ENCODE peak calls at places on chromosomes 3 and 15, in eight cellular contexts. R is mammary epithelial cell, I is neuronal stem cell, Q is GM12878, M is brain microvascular endothelial cell, Z is small intestine, V is cardiac muscle cell, Y is BJ. B is an unnamed sample.

GRCh38 chr15:28953573-28954195 is 67.9 kb downstream of the APBA2 start:
- DNase-seq in M (no peak), Q (no peak), Y (no peak), V (no peak), I (no peak), Z (no peak), R (no peak), B (no peak)

GRCh38 chr3:44883999-44884431 is 9.6 kb downstream of the TGM4 start:
- DNase-seq in V (peak; percentile 95), R (peak; percentile 97), Y (peak; percentile 91), Q (no peak), I (no peak), M (peak; percentile 94), Z (no peak), B (peak; percentile 92)

GRCh38 chr3:61562810-61563613 is 1.6 kb downstream of the PTPRG start:
- DNase-seq in Y (no peak), Z (peak; percentile 47), M (no peak), I (no peak), V (peak; percentile 52), R (peak; percentile 38), Q (no peak), B (peak; percentile 14)

GRCh38 chr3:17432237-17432636 is 310.2 kb downstream of the TBC1D5 start:
- DNase-seq in M (no peak), Q (no peak), V (peak; percentile 23), R (no peak), Y (no peak), Z (no peak), I (no peak), B (no peak)

GRCh38 chr15:82168296-82168695 is 94.2 kb downstream of the EFL1 start:
- DNase-seq in Z (no peak), I (no peak), Y (no peak), R (no peak), V (no peak), M (no peak), Q (no peak), B (no peak)

GRCh38 chr3:129579991-129580390 is 26.5 kb downstream of the PLXND1 start:
- DNase-seq in Q (no peak), R (no peak), Z (no peak), Y (no peak), M (no peak), I (no peak), V (no peak), B (no peak)

GRCh38 chr3:149442845-149443544 is 31.5 kb upstream of the TM4SF4 start:
- DNase-seq in Q (peak; percentile 35), M (peak; percentile 85), R (peak; percentile 69), Y (peak; percentile 62), Z (peak; percentile 74), I (no peak), V (peak; percentile 55), B (no peak)

GRCh38 chr15:50906954-50907865 is 1.3 kb upstream of the AP4E1 start:
- DNase-seq in Y (no peak), M (no peak), R (peak; percentile 84), Z (peak; percentile 90), I (no peak), Q (peak; percentile 86), V (no peak), B (peak; percentile 8)

GRCh38 chr15:78457101-78457500 is 19.1 kb downstream of the IREB2 start:
- DNase-seq in Z (no peak), R (peak; percentile 20), M (peak; percentile 60), Y (peak; percentile 35), Q (no peak), I (no peak), V (peak; percentile 76), B (no peak)

GRCh38 chr3:50341537-50341936 is 901 bp upstream of the RASSF1 start:
- DNase-seq in Q (no peak), I (no peak), M (no peak), Y (no peak), Z (no peak), V (no peak), R (no peak), B (no peak)

GRCh38 chr3:124272611-124273151 is 280.8 kb upstream of the ROPN1 start:
- DNase-seq in I (no peak), Y (no peak), M (no peak), R (no peak), V (peak; percentile 42), Q (no peak), Z (no peak), B (no peak)

GRCh38 chr3:23041918-23042696 is 161.0 kb upstream of the UBE2E2 start:
- DNase-seq in V (peak; percentile 55), M (peak; percentile 47), R (peak; percentile 40), Y (no peak), Z (no peak), Q (no peak), I (no peak), B (no peak)

GRCh38 chr15:75050283-75050682 is 26.9 kb downstream of the PPCDC start:
- DNase-seq in R (no peak), M (no peak), I (no peak), Y (no peak), Q (no peak), V (no peak), Z (no peak), B (no peak)

GRCh38 chr3:72145506-72146380 is 360.8 kb upstream of the PROK2 start:
- DNase-seq in Z (no peak), I (no peak), M (peak; percentile 74), Y (peak; percentile 26), R (peak; percentile 2), V (peak; percentile 74), Q (no peak), B (no peak)

GRCh38 chr3:129114455-129114854 is 7.1 kb downstream of the RAB43 start:
- DNase-seq in Q (no peak), I (no peak), Z (no peak), Y (no peak), R (no peak), M (no peak), V (no peak), B (no peak)

GRCh38 chr15:56168394-56168793 is 75.3 kb downstream of the RFX7 start:
- DNase-seq in I (no peak), Z (no peak), M (peak; percentile 29), Q (no peak), Y (no peak), R (peak; percentile 66), V (peak; percentile 25), B (no peak)

GRCh38 chr15:78209646-78210348 is 24.6 kb downstream of the ACSBG1 start:
- DNase-seq in Q (no peak), R (no peak), Y (no peak), V (no peak), M (no peak), I (no peak), Z (no peak), B (no peak)

GRCh38 chr3:24264011-24264410 is 230.6 kb downstream of the THRB start:
- DNase-seq in Y (no peak), Q (no peak), M (no peak), Z (no peak), V (no peak), R (no peak), I (no peak), B (no peak)

GRCh38 chr3:157248590-157249425 is 88.9 kb upstream of the CCNL1 start:
- DNase-seq in Y (peak; percentile 60), I (peak; percentile 26), R (peak; percentile 84), Q (no peak), Z (peak; percentile 0), M (peak; percentile 83), V (peak; percentile 93), B (peak; percentile 53)

GRCh38 chr3:171770689-171771620 is 39.3 kb downstream of the PLD1 start:
- DNase-seq in Q (peak; percentile 48), Z (peak; percentile 95), Y (no peak), V (peak; percentile 93), R (peak; percentile 95), M (peak; percentile 80), I (no peak), B (no peak)

GRCh38 chr15:40303576-40303975 is 4.2 kb downstream of the PLCB2 start:
- DNase-seq in I (no peak), M (no peak), Y (no peak), R (no peak), V (no peak), Z (no peak), Q (no peak), B (no peak)
- H3K27me3 ChIP-seq in I (no peaks in the 10 kb centered on the region), M (no peaks in the 10 kb centered on the region), Y (peaks cover 24% of the 10 kb centered on the region), R (no peaks in the 10 kb centered on the region), V (no peaks in the 10 kb centered on the region), Z (no peaks in the 10 kb centered on the region), Q (no peaks in the 10 kb centered on the region), B (no peaks in the 10 kb centered on the region)

DNA sequence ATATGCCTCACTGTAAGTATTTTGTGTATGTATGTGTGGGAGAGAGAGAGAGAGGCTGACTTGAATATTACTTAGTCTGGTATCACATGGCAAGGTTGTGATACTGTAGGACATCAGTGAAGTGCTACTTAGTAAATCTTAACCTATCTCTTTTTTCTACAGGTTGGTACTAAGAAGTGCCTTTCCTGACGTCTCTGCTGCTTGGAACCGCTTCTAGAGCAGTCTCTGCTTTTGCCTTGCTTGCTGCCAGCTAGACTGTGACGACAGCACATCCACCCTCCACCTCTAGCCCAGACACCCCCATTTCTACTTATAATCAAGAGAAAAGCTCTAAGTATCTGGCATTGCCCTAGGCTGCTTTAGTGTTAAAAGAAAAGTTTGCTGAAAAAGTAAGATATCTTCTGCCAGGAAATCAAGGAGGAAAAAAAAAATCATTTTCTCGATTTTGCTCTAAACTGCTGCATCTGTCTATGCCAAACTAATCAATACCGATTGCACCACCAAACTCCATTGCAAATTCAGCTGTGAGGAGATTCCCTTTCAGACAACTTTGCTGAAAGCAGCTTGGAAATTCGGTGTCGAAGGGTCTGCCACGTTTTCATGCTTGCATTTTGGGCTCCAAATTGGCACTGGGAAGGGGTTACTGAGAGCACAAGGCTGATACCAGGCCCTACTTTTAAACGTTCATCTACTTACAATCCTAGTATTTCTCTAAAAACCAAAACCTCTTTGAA is 30.7 kb downstream of the MBNL1 start:
- DNase-seq in V (no peak), Z (no peak), Y (no peak), R (no peak), I (no peak), Q (no peak), M (no peak), B (no peak)
- H3K4me3 ChIP-seq in V (peak overlapping the region; percentile 6), Z (peak overlapping the region; percentile 43), Y (peak overlapping the region; percentile 39), R (peak overlapping the region; percentile 52), I (no peak overlapping the region), Q (peak overlapping the region; percentile 34), M (peak overlapping the region; percentile 13), B (no peak overlapping the region)

DNA sequence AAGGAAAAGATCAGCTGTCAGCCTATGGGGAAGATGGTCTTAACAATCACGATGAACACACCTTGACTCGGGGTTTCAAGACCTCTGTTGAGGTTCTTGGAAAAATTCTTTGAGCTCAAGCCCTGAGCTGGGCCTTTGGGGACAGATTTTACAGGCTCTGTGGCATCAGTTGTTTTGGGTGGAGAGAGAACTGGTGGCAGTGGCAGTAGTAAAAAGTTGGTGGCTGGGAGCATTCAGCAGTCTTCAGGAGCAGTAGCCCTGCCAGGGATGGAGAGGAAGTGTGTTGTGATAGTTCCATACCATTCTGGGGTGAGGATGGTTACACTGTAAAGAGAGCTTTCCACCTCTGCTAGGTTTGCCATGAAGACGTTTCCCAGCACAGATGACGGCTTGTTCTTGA is 4.9 kb upstream of the KY start:
- DNase-seq in V (no peak), M (no peak), Z (no peak), Q (no peak), Y (no peak), R (no peak), I (no peak), B (no peak)
- H3K27me3 ChIP-seq in V (peaks cover 45% of the 10 kb centered on the region), M (no peaks in the 10 kb centered on the region), Z (peaks cover 3% of the 10 kb centered on the region), Q (no peaks in the 10 kb centered on the region), Y (peaks cover 3% of the 10 kb centered on the region), R (peaks cover under 1% of the 10 kb centered on the region), I (no peaks in the 10 kb centered on the region), B (no peaks in the 10 kb centered on the region)

DNA sequence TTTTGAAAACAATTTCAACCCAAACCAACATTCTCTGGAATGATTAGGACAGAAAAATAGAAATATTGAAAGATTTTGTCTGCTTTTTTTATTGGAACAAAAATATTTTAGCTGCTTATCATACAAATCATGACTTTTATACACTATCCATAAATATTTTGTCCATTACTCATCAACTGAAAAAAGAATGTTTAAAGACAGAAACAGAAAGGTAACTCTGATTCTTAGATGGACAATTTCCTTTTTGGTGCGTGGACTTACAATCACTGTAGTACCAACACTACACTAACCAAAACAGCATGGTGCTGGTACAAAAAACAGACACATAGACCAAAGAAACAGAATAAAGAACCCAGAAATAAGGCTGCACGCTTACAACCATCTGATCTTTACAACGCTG is 582.8 kb upstream of the CCDC54 start:
- DNase-seq in V (no peak), M (no peak), Q (no peak), Z (no peak), Y (no peak), I (no peak), R (peak; percentile 1), B (no peak)
- H3K4me3 ChIP-seq in V (no peak overlapping the region), M (no peak overlapping the region), Q (no peak overlapping the region), Z (no peak overlapping the region), Y (no peak overlapping the region), I (no peak overlapping the region), R (no peak overlapping the region), B (no peak overlapping the region)